ENCODE peak calls at places on chromosomes 7 and 10, in eight cellular contexts. F is GM23248, Z is left ventricle myocardium inferior, O is HAP-1, V is OCI-LY7, Y is heart right ventricle, Q is tibial artery, E is H9. R is an unnamed sample.

GRCh38 chr7:155793720-155794119 is 18.5 kb downstream of the SHH start:
- DNase-seq in F (no peak), Z (no peak), O (no peak), V (no peak), Y (no peak), Q (no peak), E (no peak), R (no peak)

GRCh38 chr7:43879477-43879876 is 10.2 kb upstream of the MRPS24 start:
- DNase-seq in F (peak; percentile 94), Z (no peak), O (no peak), V (no peak), Y (no peak), Q (no peak), E (no peak), R (peak; percentile 42)

GRCh38 chr7:13050703-13051102 is 363.3 kb downstream of the ARL4A start:
- DNase-seq in F (peak; percentile 85), Z (no peak), O (no peak), V (no peak), Y (no peak), Q (no peak), E (no peak), R (no peak)

GRCh38 chr7:133484135-133484534 is 231.3 kb downstream of the EXOC4 start:
- DNase-seq in F (no peak), Z (no peak), O (no peak), V (peak; percentile 4), Y (no peak), Q (no peak), E (no peak), R (no peak)

GRCh38 chr7:43725251-43725650 is 4.1 kb downstream of the COA1 start:
- DNase-seq in F (no peak), Z (no peak), O (no peak), V (no peak), Y (no peak), Q (no peak), E (no peak), R (no peak)

GRCh38 chr7:137953043-137953691 is 48.7 kb downstream of the CREB3L2 start:
- DNase-seq in F (peak; percentile 77), Z (no peak), O (peak; percentile 46), V (no peak), Y (no peak), Q (no peak), E (no peak), R (peak; percentile 22)

GRCh38 chr10:27914888-27915287 is 84.0 kb downstream of the ODAD2 start:
- DNase-seq in F (no peak), Z (no peak), O (no peak), V (no peak), Y (no peak), Q (no peak), E (no peak), R (no peak)

GRCh38 chr7:1030444-1031070 is 13.8 kb upstream of the GPR146 start:
- DNase-seq in F (no peak), Z (no peak), O (no peak), V (peak; percentile 78), Y (no peak), Q (no peak), E (no peak), R (no peak)

GRCh38 chr10:1063232-1063862 is 7.2 kb downstream of the WDR37 start:
- DNase-seq in F (no peak), Z (no peak), O (no peak), V (no peak), Y (no peak), Q (no peak), E (no peak), R (no peak)

GRCh38 chr10:89480047-89480446 is 55.3 kb downstream of the SLC16A12 start:
- DNase-seq in F (peak; percentile 59), Z (no peak), O (no peak), V (no peak), Y (no peak), Q (peak; percentile 53), E (no peak), R (peak; percentile 51)

GRCh38 chr10:9305018-9305655 is 1250.6 kb downstream of the GATA3 start:
- DNase-seq in F (peak; percentile 48), Z (no peak), O (no peak), V (peak; percentile 11), Y (no peak), Q (no peak), E (no peak), R (no peak)

GRCh38 chr7:124179641-124180040 is 146.8 kb upstream of the TMEM229A start:
- DNase-seq in F (no peak), Z (no peak), O (no peak), V (no peak), Y (no peak), Q (no peak), E (no peak), R (no peak)

GRCh38 chr10:46329690-46330016 is 42.9 kb downstream of the ANTXRL start:
- DNase-seq in F (no peak), Z (no peak), O (no peak), V (no peak), Y (no peak), Q (no peak), E (peak; percentile 43), R (peak; percentile 56)

GRCh38 chr7:153301908-153302307 is 542.4 kb downstream of the ACTR3B start:
- DNase-seq in F (no peak), Z (no peak), O (no peak), V (no peak), Y (no peak), Q (no peak), E (no peak), R (no peak)

GRCh38 chr10:77637986-77638765 is 568 bp upstream of the KCNMA1 start:
- DNase-seq in F (peak; percentile 78), Z (no peak), O (no peak), V (no peak), Y (no peak), Q (no peak), E (peak; percentile 60), R (peak; percentile 69)

GRCh38 chr10:119539359-119539651 is 3.2 kb downstream of the RGS10 start:
- DNase-seq in F (no peak), Z (no peak), O (no peak), V (no peak), Y (no peak), Q (no peak), E (no peak), R (no peak)

GRCh38 chr7:54349259-54349658 is 192.9 kb upstream of the VSTM2A start:
- DNase-seq in F (no peak), Z (no peak), O (no peak), V (no peak), Y (no peak), Q (no peak), E (no peak), R (peak; percentile 62)

GRCh38 chr10:61941202-61941651 is 39.7 kb downstream of the ARID5B start:
- DNase-seq in F (no peak), Z (no peak), O (no peak), V (peak; percentile 51), Y (no peak), Q (no peak), E (no peak), R (no peak)

GRCh38 chr7:137243741-137244140 is 99.8 kb downstream of the PTN start:
- DNase-seq in F (no peak), Z (no peak), O (no peak), V (no peak), Y (no peak), Q (no peak), E (no peak), R (no peak)

GRCh38 chr10:53904506-53905241 is 896.4 kb downstream of the PCDH15 start:
- DNase-seq in F (no peak), Z (no peak), O (no peak), V (no peak), Y (no peak), Q (no peak), E (no peak), R (no peak)

DNA sequence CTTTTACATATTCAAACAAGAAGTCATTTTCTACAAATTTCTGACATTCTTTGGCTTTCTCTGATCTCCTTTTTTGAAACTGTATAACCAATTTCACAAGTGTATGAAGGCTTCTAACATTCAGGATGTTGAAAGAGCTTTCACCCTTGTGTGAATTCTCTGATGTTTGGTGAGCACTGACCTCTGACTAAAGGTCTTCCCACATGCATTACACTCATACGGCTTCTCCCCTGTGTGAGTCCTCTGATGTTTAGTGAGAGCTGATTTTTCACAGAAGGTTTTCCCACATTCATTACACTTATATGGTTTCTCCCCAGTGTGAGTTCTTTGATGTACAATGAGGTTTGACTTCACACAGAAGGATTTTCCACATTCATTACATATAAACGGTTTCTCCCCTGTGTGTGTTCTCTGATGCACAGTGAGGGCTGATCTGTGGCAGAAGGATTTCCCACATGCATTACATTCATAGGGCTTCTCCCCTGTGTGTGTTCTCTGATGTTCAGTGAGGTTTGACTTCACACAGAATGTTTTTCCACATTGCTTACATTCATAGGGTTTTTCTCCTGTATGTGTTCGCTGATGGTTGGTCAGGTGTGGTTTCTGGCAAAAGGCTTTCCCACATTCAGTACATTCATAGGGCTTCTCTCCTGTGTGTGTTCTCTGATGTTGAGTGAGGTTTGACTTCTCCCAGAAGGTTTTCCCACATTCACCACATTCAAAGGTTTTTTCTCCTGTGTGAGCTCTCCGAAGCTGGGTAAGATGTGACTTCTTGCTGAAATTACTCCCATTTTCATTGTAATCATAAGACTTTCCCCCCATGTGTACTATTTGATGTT is 25.7 kb downstream of the ZNF248 start:
- DNase-seq in F (peak; percentile 3), Z (no peak), O (no peak), V (no peak), Y (no peak), Q (no peak), E (no peak), R (no peak)
- H3K9me3 ChIP-seq in F (peaks cover 4% of the 10 kb centered on the region), Z (peaks cover 76% of the 10 kb centered on the region), O (peaks cover 6% of the 10 kb centered on the region), V (peaks cover 12% of the 10 kb centered on the region), Y (peaks cover 90% of the 10 kb centered on the region), Q (peaks cover 34% of the 10 kb centered on the region), E (peaks cover 88% of the 10 kb centered on the region), R (peaks cover 24% of the 10 kb centered on the region)

GRCh38 chr7:5065107-5065407 is 19.4 kb downstream of the RBAK start:
- DNase-seq in F (no peak), Z (no peak), O (no peak), V (no peak), Y (no peak), Q (no peak), E (no peak), R (no peak)
- H3K9me3 ChIP-seq in F (peaks cover 41% of the 10 kb centered on the region), Z (peaks cover 100% of the 10 kb centered on the region), O (peaks cover 58% of the 10 kb centered on the region), V (peaks cover 52% of the 10 kb centered on the region), Y (peaks cover 100% of the 10 kb centered on the region), Q (peaks cover 96% of the 10 kb centered on the region), E (peaks cover 82% of the 10 kb centered on the region), R (peaks cover 83% of the 10 kb centered on the region)

GRCh38 chr10:123180101-123180500 is 25.9 kb downstream of the BUB3 start:
- DNase-seq in F (no peak), Z (no peak), O (no peak), V (no peak), Y (no peak), Q (no peak), E (no peak), R (no peak)
- H3K9me3 ChIP-seq in F (no peaks in the 10 kb centered on the region), Z (peaks cover 31% of the 10 kb centered on the region), O (peaks cover 3% of the 10 kb centered on the region), V (peaks cover 15% of the 10 kb centered on the region), Y (peaks cover 35% of the 10 kb centered on the region), Q (no peaks in the 10 kb centered on the region), E (no peaks in the 10 kb centered on the region), R (peaks cover 10% of the 10 kb centered on the region)

GRCh38 chr7:5064391-5065106 is 18.9 kb downstream of the RBAK start:
- DNase-seq in F (peak; percentile 35), Z (no peak), O (no peak), V (no peak), Y (no peak), Q (no peak), E (no peak), R (no peak)
- H3K9me3 ChIP-seq in F (peaks cover 41% of the 10 kb centered on the region), Z (peaks cover 100% of the 10 kb centered on the region), O (peaks cover 58% of the 10 kb centered on the region), V (peaks cover 52% of the 10 kb centered on the region), Y (peaks cover 100% of the 10 kb centered on the region), Q (peaks cover 92% of the 10 kb centered on the region), E (peaks cover 82% of the 10 kb centered on the region), R (peaks cover 88% of the 10 kb centered on the region)

R was measured in MG63.